ENCODE peak calls at places on chromosomes 12 and 14, in five cellular contexts. R is hepatocyte, Q is aorta, G is prostate gland, O is mesenchymal stem cell. B is an unnamed sample. For H3K27me3, the result is how much of the 10 kb centered on the place peaks cover.

GRCh38 chr12:55738113-55739024 is 4.6 kb upstream of the GDF11 start:
- DNase-seq in R (peak), Q (peak), G (peak), O (peak), B (peak)

GRCh38 chr12:6827982-6828670 is at the start of gene P3H3:
- DNase-seq in R (peak), Q (peak), G (peak), O (peak), B (peak)

GRCh38 chr12:67039995-67040860 is 228.9 kb upstream of the CAND1 start:
- DNase-seq in R (no peak), Q (no peak), G (peak), O (no peak), B (no peak)

GRCh38 chr12:52082988-52083637 is 3.6 kb downstream of the SMIM41 start:
- DNase-seq in R (peak), Q (peak), G (no peak), O (peak), B (peak)

GRCh38 chr14:99728231-99728920 is 44.3 kb downstream of the CYP46A1 start:
- DNase-seq in R (no peak), Q (peak), G (no peak), O (no peak), B (no peak)

GRCh38 chr14:78319826-78320635 is 149.9 kb downstream of the NRXN3 start:
- DNase-seq in R (no peak), Q (no peak), G (peak), O (no peak), B (no peak)

GRCh38 chr12:68297929-68298328 is 34.2 kb downstream of the MDM1 start:
- DNase-seq in R (no peak), Q (no peak), G (no peak), O (no peak), B (no peak)

GRCh38 chr12:65620026-65620425 is 204.3 kb upstream of the HMGA2 start:
- DNase-seq in R (no peak), Q (no peak), G (no peak), O (peak), B (no peak)

GRCh38 chr12:7439579-7440505 is 4.1 kb downstream of the CD163L1 start:
- DNase-seq in R (peak), Q (peak), G (no peak), O (peak), B (no peak)

GRCh38 chr12:107560194-107560905 is 125.2 kb upstream of the PWP1 start:
- DNase-seq in R (no peak), Q (no peak), G (no peak), O (no peak), B (peak)

GRCh38 chr14:50318031-50318626 is 6.0 kb downstream of the DMAC2L start:
- DNase-seq in R (peak), Q (no peak), G (no peak), O (peak), B (no peak)

GRCh38 chr12:132419612-132420237 is 70.2 kb upstream of the FBRSL1 start:
- DNase-seq in R (no peak), Q (no peak), G (no peak), O (no peak), B (no peak)
- H3K27me3 ChIP-seq in R (half or more), Q (under half), G (under half), O (under half), B (under half)

GRCh38 chr14:95321201-95321600 is 1.5 kb upstream of the CLMN start:
- DNase-seq in R (no peak), Q (no peak), G (no peak), O (no peak), B (no peak)
- H3K27me3 ChIP-seq in R (under half), Q (under half), G (under half), O (under half), B (under half)

GRCh38 chr12:53868516-53868986 is 70.1 kb upstream of the HOXC13 start:
- DNase-seq in R (peak), Q (no peak), G (no peak), O (no peak), B (no peak)
- H3K27me3 ChIP-seq in R (under half), Q (under half), G (under half), O (under half), B (under half)

GRCh38 chr14:98014851-98015615 is 1217.9 kb downstream of the VRK1 start:
- DNase-seq in R (no peak), Q (no peak), G (no peak), O (no peak), B (no peak)

GRCh38 chr14:98015921-98016320 is 1218.7 kb downstream of the VRK1 start:
- DNase-seq in R (no peak), Q (no peak), G (no peak), O (no peak), B (no peak)

GRCh38 chr14:98022541-98023520 is 1225.6 kb downstream of the VRK1 start:
- DNase-seq in R (no peak), Q (no peak), G (no peak), O (no peak), B (no peak)

GRCh38 chr14:98018626-98019025 is 1221.4 kb downstream of the VRK1 start:
- DNase-seq in R (no peak), Q (no peak), G (no peak), O (no peak), B (no peak)
- H3K27me3 ChIP-seq in R (under half), Q (under half), G (under half), O (under half), B (under half)

GRCh38 chr14:24082411-24083080 is 11.2 kb downstream of the CPNE6 start:
- DNase-seq in R (no peak), Q (no peak), G (no peak), O (no peak), B (no peak)

GRCh38 chr14:24086193-24086955 is 7.7 kb upstream of the PCK2 start:
- DNase-seq in R (no peak), Q (peak), G (no peak), O (no peak), B (peak)

GRCh38 chr14:24083462-24083861 is 10.6 kb upstream of the PCK2 start:
- DNase-seq in R (no peak), Q (no peak), G (no peak), O (no peak), B (no peak)

GRCh38 chr14:24085215-24085614 is 8.9 kb upstream of the PCK2 start:
- DNase-seq in R (no peak), Q (no peak), G (no peak), O (no peak), B (no peak)

GRCh38 chr14:24084439-24084838 is 9.7 kb upstream of the PCK2 start:
- DNase-seq in R (no peak), Q (peak), G (no peak), O (no peak), B (no peak)
- H3K27me3 ChIP-seq in R (under half), Q (under half), G (under half), O (half or more), B (under half)

GRCh38 chr12:132229926-132230325 is 85.7 kb downstream of the NOC4L start:
- DNase-seq in R (no peak), Q (peak), G (no peak), O (no peak), B (no peak)
- H3K27me3 ChIP-seq in R (under half), Q (under half), G (under half), O (under half), B (under half)

GRCh38 chr12:13179159-13180074 is 17.1 kb upstream of the EMP1 start:
- DNase-seq in R (peak), Q (peak), G (peak), O (peak), B (peak)

GRCh38 chr12:13176257-13176656 is 20.3 kb upstream of the EMP1 start:
- DNase-seq in R (no peak), Q (no peak), G (no peak), O (no peak), B (no peak)

GRCh38 chr12:13177896-13178295 is 18.6 kb upstream of the EMP1 start:
- DNase-seq in R (no peak), Q (no peak), G (no peak), O (no peak), B (no peak)

GRCh38 chr12:13177373-13177772 is 19.2 kb upstream of the EMP1 start:
- DNase-seq in R (no peak), Q (no peak), G (no peak), O (no peak), B (no peak)

DNA sequence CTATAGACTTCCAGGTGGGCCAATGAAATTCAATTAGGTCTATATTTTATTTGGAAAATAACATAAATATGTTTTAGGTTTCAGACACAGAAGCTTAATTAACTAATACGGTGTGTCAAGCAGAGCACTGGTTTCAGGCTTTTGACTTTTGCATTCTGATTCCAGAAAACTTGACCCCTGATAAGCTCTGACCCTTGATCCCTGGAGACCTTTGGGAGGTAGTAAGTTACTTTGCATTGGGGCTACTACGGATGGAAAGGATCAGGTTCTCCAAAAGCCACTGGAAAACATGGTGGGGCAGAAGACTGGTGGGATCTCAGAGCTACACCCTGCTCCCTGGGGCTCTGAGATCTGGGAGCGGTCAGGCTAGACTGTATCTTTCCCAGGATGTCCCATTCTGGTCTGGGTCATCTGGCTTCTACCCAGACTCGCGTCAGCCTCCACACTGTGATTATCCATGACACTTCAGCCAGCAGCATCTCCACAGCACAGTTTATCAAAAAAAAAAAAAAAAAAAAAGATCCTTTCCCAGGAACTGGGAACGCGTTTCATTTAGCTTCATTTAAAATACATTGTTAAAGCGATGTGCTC is 17.9 kb upstream of the EMP1 start:
- DNase-seq in R (no peak), Q (no peak), G (no peak), O (peak), B (no peak)
- H3K27me3 ChIP-seq in R (under half), Q (under half), G (under half), O (under half), B (under half)

B was measured in SJCRH30.